ENCODE peak calls at places on chromosomes 13 and 19, in eight cellular contexts. C is naive thymus-derived CD4-positive, alpha-beta T cell; B is hepatic stellate cell; X is SW480; U is GM03348; R is fibroblast of pulmonary artery; T is BJ; S is stimulated activated CD4-positive, alpha-beta T cell treated with anti-CD3 and anti-CD28 coated beads, TNF-alpha, amount 100 ng/mL, for 4 hours. N is an unnamed sample.

GRCh38 chr13:51777921-51778320 is 26.0 kb downstream of the DHRS12 start:
- DNase-seq in C (no peak), R (no peak), X (peak), S (no peak), B (no peak), U (no peak), T (no peak), N (no peak)

GRCh38 chr19:1579222-1579621 is 11.1 kb upstream of the MEX3D start:
- DNase-seq in C (no peak), S (no peak), T (no peak), U (no peak), X (no peak), R (no peak), B (no peak), N (no peak)

GRCh38 chr19:13764101-13764807 is at the start of gene MRI1:
- DNase-seq in C (peak), B (peak), R (peak), U (peak), X (peak), T (no peak), S (peak), N (peak)

GRCh38 chr13:44692173-44692713 is 116.1 kb upstream of the TSC22D1 start:
- DNase-seq in T (no peak), R (no peak), X (no peak), C (no peak), U (no peak), B (no peak), S (no peak), N (no peak)

GRCh38 chr13:26280295-26280694 is 26.4 kb downstream of the CDK8 start:
- DNase-seq in C (no peak), U (peak), X (no peak), R (peak), S (no peak), B (peak), T (peak), N (no peak)

GRCh38 chr13:97333983-97334382 is 100.0 kb upstream of the RAP2A start:
- DNase-seq in C (no peak), T (no peak), S (no peak), X (no peak), R (no peak), U (no peak), B (no peak), N (no peak)

GRCh38 chr13:112766336-112766735 is 76.5 kb downstream of the ATP11A start:
- DNase-seq in T (no peak), R (no peak), B (no peak), S (no peak), X (no peak), C (no peak), U (no peak), N (no peak)

GRCh38 chr13:50990540-50991506 is 81.2 kb downstream of the RNASEH2B start:
- DNase-seq in B (peak), C (no peak), U (peak), T (peak), S (no peak), R (peak), X (no peak), N (no peak)

GRCh38 chr13:109333893-109334651 is 452.3 kb downstream of the IRS2 start:
- DNase-seq in C (no peak), T (no peak), B (no peak), X (no peak), R (no peak), U (no peak), S (no peak), N (no peak)

GRCh38 chr19:57026476-57026875 is 93.3 kb upstream of the USP29 start:
- DNase-seq in B (no peak), T (no peak), C (no peak), S (no peak), X (no peak), U (no peak), R (no peak), N (no peak)

GRCh38 chr19:49097453-49098288 is 12.4 kb downstream of the SNRNP70 start:
- DNase-seq in X (peak), B (peak), S (peak), T (no peak), U (peak), C (peak), R (peak), N (peak)

GRCh38 chr19:8238251-8238650 is 29.1 kb downstream of the CERS4 start:
- DNase-seq in X (no peak), U (no peak), T (no peak), S (no peak), R (no peak), B (no peak), C (no peak), N (no peak)

GRCh38 chr19:34837262-34837661 is 64.2 kb upstream of the ZNF599 start:
- DNase-seq in X (no peak), U (no peak), R (peak), T (no peak), C (no peak), S (no peak), B (no peak), N (no peak)

GRCh38 chr19:13781547-13781946 is 7.3 kb downstream of the C19orf53 start:
- DNase-seq in C (no peak), U (peak), T (peak), B (peak), S (no peak), R (peak), X (no peak), N (no peak)

GRCh38 chr19:50514346-50515167 is 844 bp upstream of the ASPDH start:
- DNase-seq in T (no peak), C (no peak), X (no peak), R (no peak), B (no peak), U (no peak), S (no peak), N (no peak)